ENCODE peak calls at places on chromosomes 7 and 10, in seven cellular contexts. A is endodermal cell, C is HL-60, N is testis, H is heart right ventricle, D is cardiac muscle cell, G is tibial artery. T is an unnamed sample.

GRCh38 chr10:129761981-129762956 is 201.8 kb downstream of the EBF3 start:
- DNase-seq in H (no peak), A (peak; percentile 81), C (no peak), N (no peak), D (no peak), G (peak; percentile 21), T (no peak)

GRCh38 chr7:139112316-139112715 is 2.8 kb upstream of the ZC3HAV1 start:
- DNase-seq in A (no peak), D (no peak), C (no peak), N (no peak), G (no peak), H (no peak), T (no peak)

GRCh38 chr7:22589641-22590141 is 89.7 kb upstream of the STEAP1B start:
- DNase-seq in C (no peak), H (peak; percentile 89), D (peak; percentile 88), G (peak; percentile 79), A (no peak), N (peak; percentile 15), T (peak; percentile 91)

GRCh38 chr7:25886387-25887240 is 265.4 kb upstream of the NFE2L3 start:
- DNase-seq in N (no peak), A (no peak), G (no peak), D (no peak), H (no peak), C (no peak), T (no peak)

GRCh38 chr10:112658900-112659328 is 211.9 kb downstream of the VTI1A start:
- DNase-seq in D (peak; percentile 63), A (no peak), C (no peak), N (no peak), H (no peak), G (no peak), T (no peak)

GRCh38 chr7:129781856-129782256 is 170.3 kb downstream of the NRF1 start:
- DNase-seq in A (peak; percentile 90), N (no peak), G (no peak), D (no peak), H (no peak), C (no peak), T (no peak)

GRCh38 chr7:85310301-85310700 is 123.4 kb upstream of the SEMA3D start:
- DNase-seq in H (no peak), A (no peak), G (no peak), C (no peak), D (no peak), N (no peak), T (no peak)

GRCh38 chr10:85124592-85124991 is 796.2 kb downstream of the CCSER2 start:
- DNase-seq in A (no peak), N (peak; percentile 25), C (no peak), H (peak; percentile 9), G (no peak), D (no peak), T (no peak)

GRCh38 chr10:86449926-86450558 is 71.5 kb downstream of the WAPL start:
- DNase-seq in C (peak; percentile 15), N (no peak), A (no peak), G (no peak), D (no peak), H (no peak), T (no peak)

GRCh38 chr7:149822353-149822943 is 15.7 kb upstream of the ZNF862 start:
- DNase-seq in H (no peak), N (no peak), A (no peak), G (no peak), C (no peak), D (no peak), T (no peak)

GRCh38 chr7:88668591-88668990 is 90.9 kb upstream of the ZNF804B start:
- DNase-seq in C (no peak), D (no peak), H (no peak), G (no peak), N (no peak), A (no peak), T (no peak)

GRCh38 chr7:88665892-88666514 is 93.5 kb upstream of the ZNF804B start:
- DNase-seq in N (no peak), A (peak; percentile 50), C (no peak), H (no peak), D (no peak), G (no peak), T (no peak)

GRCh38 chr7:88664630-88665233 is 94.8 kb upstream of the ZNF804B start:
- DNase-seq in C (no peak), D (peak; percentile 14), A (peak; percentile 78), G (no peak), H (no peak), N (no peak), T (no peak)

GRCh38 chr7:88670536-88670935 is 89.0 kb upstream of the ZNF804B start:
- DNase-seq in A (no peak), G (no peak), N (no peak), H (no peak), D (no peak), C (no peak), T (no peak)

GRCh38 chr7:88669913-88670312 is 89.6 kb upstream of the ZNF804B start:
- DNase-seq in G (no peak), A (no peak), D (no peak), H (no peak), C (no peak), N (no peak), T (no peak)
- H3K27ac ChIP-seq in G (no peak overlapping the region), A (no peak overlapping the region), D (no peak overlapping the region), H (no peak overlapping the region), C (no peak overlapping the region), N (no peak overlapping the region), T (no peak overlapping the region)

DNA sequence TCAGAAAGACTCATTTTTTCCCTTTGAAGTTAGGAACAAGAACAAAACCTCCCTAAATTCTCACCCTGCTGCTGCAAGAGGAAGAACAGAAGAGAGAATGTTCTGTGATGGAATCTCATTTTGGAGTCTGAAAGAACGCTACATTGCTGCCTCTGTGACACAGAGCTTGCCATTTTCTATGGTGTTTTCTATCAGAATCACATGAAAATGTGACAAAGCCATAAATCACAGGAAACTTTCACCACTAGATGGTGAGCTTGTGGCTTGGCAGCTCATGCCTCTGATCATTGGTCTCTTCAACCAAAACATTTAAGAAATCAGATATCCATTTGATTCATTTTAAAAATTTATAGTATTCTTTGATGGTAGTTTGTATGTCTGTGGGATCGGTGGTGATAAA is 82.9 kb downstream of the CADPS2 start:
- DNase-seq in C (no peak), G (no peak), N (peak; percentile 16), H (peak; percentile 16), D (peak; percentile 50), A (peak; percentile 54), T (no peak)
- TF ChIP-seq CTCF in C (no peak), G (no peak), N (peak; percentile 43), H (peak; percentile 76), D (peak; percentile 50), A (peak; percentile 81), T (peak; percentile 31)

DNA sequence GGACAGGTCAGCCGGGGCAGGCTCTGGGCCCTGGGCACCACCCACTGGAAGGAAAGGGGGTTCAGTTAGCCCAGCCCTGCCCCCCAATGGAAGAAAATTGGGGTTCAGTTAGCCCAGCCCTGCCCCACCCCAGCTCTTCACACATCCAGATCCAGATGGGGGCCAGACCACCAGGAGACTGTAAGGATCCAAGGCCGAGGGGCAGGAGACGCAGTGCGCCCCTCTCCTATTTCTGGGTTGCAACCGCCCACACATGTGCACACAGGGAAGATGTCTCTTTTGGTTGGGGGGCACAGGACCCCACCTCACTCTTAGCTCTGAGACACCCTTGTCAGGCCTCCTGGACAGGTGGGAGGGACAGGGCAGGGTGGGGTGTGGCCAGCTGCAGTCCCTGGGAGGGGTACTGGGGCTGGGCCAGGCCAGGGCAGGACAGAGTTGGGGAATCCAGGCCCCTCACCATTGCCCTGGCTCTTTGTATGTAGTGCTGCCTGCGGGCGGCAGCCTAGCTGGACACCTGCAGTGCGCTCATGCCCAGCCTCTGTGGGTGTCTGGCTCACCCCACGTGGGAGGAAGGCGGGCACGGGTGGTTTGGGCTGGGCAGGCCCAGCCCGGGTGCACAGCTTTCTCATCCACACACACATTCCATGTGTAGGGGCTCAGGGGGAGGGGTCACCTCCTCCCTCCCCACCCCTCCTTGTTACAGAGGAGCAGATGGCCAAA is 141.2 kb downstream of the LHPP start:
- DNase-seq in N (no peak), C (no peak), H (no peak), D (no peak), A (no peak), G (no peak), T (no peak)
- H3K27ac ChIP-seq in N (no peak overlapping the region), C (no peak overlapping the region), H (no peak overlapping the region), D (no peak overlapping the region), A (no peak overlapping the region), G (no peak overlapping the region), T (no peak overlapping the region)

GRCh38 chr7:64656489-64656888 is 9.4 kb upstream of the ZNF107 start:
- DNase-seq in D (no peak), A (no peak), C (no peak), H (no peak), N (no peak), G (no peak), T (no peak)
- TF ChIP-seq CTCF in D (no peak), A (no peak), C (no peak), H (no peak), N (no peak), G (no peak), T (no peak)

GRCh38 chr7:120053390-120053961 is 219.5 kb upstream of the KCND2 start:
- DNase-seq in N (no peak), H (no peak), A (no peak), D (peak; percentile 91), G (no peak), C (peak; percentile 67), T (no peak)
- H3K27ac ChIP-seq in N (no peak overlapping the region), H (no peak overlapping the region), A (no peak overlapping the region), D (no peak overlapping the region), G (no peak overlapping the region), C (peak overlapping the region; percentile 78), T (no peak overlapping the region)

GRCh38 chr7:3154881-3155494 is 111.3 kb upstream of the CARD11 start:
- DNase-seq in D (peak; percentile 60), N (peak; percentile 53), H (no peak), G (no peak), A (peak; percentile 78), C (no peak), T (no peak)
- TF ChIP-seq CTCF in D (peak; percentile 75), N (peak; percentile 65), H (peak; percentile 71), G (peak; percentile 64), A (peak; percentile 83), C (peak; percentile 42), T (peak; percentile 43)

DNA sequence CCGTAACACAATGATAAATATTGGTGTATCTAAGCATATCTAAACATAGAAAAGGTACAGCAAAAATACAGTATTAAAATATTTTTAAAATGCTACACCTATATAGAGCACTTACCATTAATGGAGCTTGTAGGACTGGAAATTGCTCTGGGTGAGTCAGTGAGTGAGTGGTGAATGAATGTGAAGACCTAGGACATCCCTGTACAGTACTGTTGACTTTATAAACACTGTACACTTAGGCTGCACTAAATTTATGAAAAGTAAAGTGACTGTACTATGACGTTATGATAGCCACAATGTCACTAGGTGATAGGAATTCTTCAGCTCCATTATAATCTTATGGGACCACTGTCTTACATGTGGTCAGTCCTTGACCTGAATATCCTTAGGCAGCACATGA is 147.0 kb downstream of the GLI3 start:
- DNase-seq in A (no peak), G (no peak), D (no peak), H (no peak), N (no peak), C (no peak), T (no peak)
- H3K27ac ChIP-seq in A (no peak overlapping the region), G (no peak overlapping the region), D (no peak overlapping the region), H (no peak overlapping the region), N (no peak overlapping the region), C (no peak overlapping the region), T (no peak overlapping the region)

GRCh38 chr7:148211641-148212040 is 378.9 kb upstream of the C7orf33 start:
- DNase-seq in A (no peak), N (no peak), D (peak; percentile 75), G (no peak), C (no peak), H (no peak), T (no peak)
- TF ChIP-seq CTCF in A (no peak), N (no peak), D (no peak), G (no peak), C (no peak), H (no peak), T (no peak)

GRCh38 chr7:36044096-36044892 is 108.8 kb upstream of the EEPD1 start:
- DNase-seq in C (no peak), D (peak; percentile 33), G (no peak), H (no peak), A (no peak), N (no peak), T (no peak)
- H3K27ac ChIP-seq in C (no peak overlapping the region), D (no peak overlapping the region), G (peak overlapping the region; percentile 63), H (peak overlapping the region; percentile 52), A (no peak overlapping the region), N (no peak overlapping the region), T (peak overlapping the region; percentile 68)

T was measured in ascending aorta.